ENCODE peak calls at places on chromosomes 3 and 15, in seven cellular contexts. K is sigmoid colon, Y is tibial nerve, A is A549, S is transverse colon, P is ovary, L is upper lobe of left lung. F is an unnamed sample.

GRCh38 chr15:38623744-38624143 is 59.1 kb upstream of the RASGRP1 start:
- DNase-seq in K (no peak), L (no peak), P (no peak), A (no peak), Y (no peak), S (no peak), F (no peak)

GRCh38 chr3:123799544-123800351 is 84.4 kb downstream of the MYLK start:
- DNase-seq in Y (peak), P (no peak), K (no peak), S (peak), A (peak), L (peak), F (no peak)

GRCh38 chr15:85545185-85545584 is 164.8 kb downstream of the AKAP13 start:
- DNase-seq in P (no peak), L (no peak), S (no peak), A (no peak), K (no peak), Y (peak), F (no peak)

GRCh38 chr3:127707777-127708438 is 35.2 kb downstream of the ABTB1 start:
- DNase-seq in K (peak), L (no peak), P (no peak), Y (no peak), S (peak), A (no peak), F (no peak)

GRCh38 chr15:50767332-50767861 is 1.9 kb upstream of the SPPL2A start:
- DNase-seq in A (no peak), S (no peak), Y (no peak), K (no peak), P (no peak), L (no peak), F (no peak)

GRCh38 chr3:45124956-45125355 is 21.2 kb downstream of the CDCP1 start:
- DNase-seq in Y (no peak), P (no peak), K (no peak), A (no peak), S (no peak), L (no peak), F (no peak)

GRCh38 chr15:40105517-40106202 is 3.0 kb downstream of the BMF start:
- DNase-seq in L (no peak), Y (no peak), A (no peak), S (no peak), P (no peak), K (no peak), F (no peak)

GRCh38 chr3:126450744-126451143 is 24.9 kb downstream of the ZXDC start:
- DNase-seq in A (no peak), S (no peak), P (no peak), K (peak), Y (no peak), L (no peak), F (no peak)

GRCh38 chr15:80325206-80325605 is 73.2 kb upstream of the CTXND1 start:
- DNase-seq in L (no peak), K (no peak), A (no peak), S (no peak), Y (no peak), P (no peak), F (no peak)

GRCh38 chr3:171842864-171843511 is at the start of gene TMEM212:
- DNase-seq in K (no peak), L (no peak), Y (no peak), P (no peak), A (no peak), S (no peak), F (no peak)

GRCh38 chr3:194824676-194825075 is 139.0 kb downstream of the FAM43A start:
- DNase-seq in A (no peak), P (no peak), S (no peak), Y (no peak), K (no peak), L (peak), F (no peak)

GRCh38 chr15:77421370-77421700 is 647 bp downstream of the HMG20A start:
- DNase-seq in K (no peak), L (no peak), S (peak), Y (no peak), A (peak), P (no peak), F (no peak)

GRCh38 chr3:122695927-122696561 is 15.4 kb downstream of the PARP14 start:
- DNase-seq in Y (no peak), S (no peak), A (no peak), K (no peak), L (no peak), P (no peak), F (no peak)

GRCh38 chr15:32936283-32936918 is 218.6 kb downstream of the GREM1 start:
- DNase-seq in K (no peak), P (no peak), Y (peak), A (peak), S (no peak), L (no peak), F (no peak)

GRCh38 chr15:40906947-40907802 is 12.9 kb downstream of the VPS18 start:
- DNase-seq in K (no peak), L (peak), Y (no peak), A (no peak), S (peak), P (peak), F (peak)

GRCh38 chr3:3286014-3286413 is 106.5 kb upstream of the CRBN start:
- DNase-seq in S (no peak), P (no peak), Y (no peak), K (no peak), L (no peak), A (no peak), F (no peak)

GRCh38 chr3:44000586-44000985 is 241.1 kb upstream of the TOPAZ1 start:
- DNase-seq in L (no peak), Y (no peak), P (no peak), K (no peak), A (no peak), S (no peak), F (no peak)

GRCh38 chr3:101216710-101217457 is 103.5 kb downstream of the IMPG2 start:
- DNase-seq in Y (peak), L (no peak), K (peak), P (no peak), S (peak), A (no peak), F (no peak)

GRCh38 chr3:169812844-169813677 is at the start of the genes LRRC34 and LRRIQ4:
- DNase-seq in Y (peak), A (no peak), L (no peak), K (peak), P (peak), S (peak), F (peak)

GRCh38 chr3:157650699-157651098 is 147.5 kb upstream of the VEPH1 start:
- DNase-seq in S (no peak), A (no peak), Y (no peak), L (no peak), K (no peak), P (no peak), F (no peak)

GRCh38 chr3:169324454-169324789 is 339.1 kb downstream of the MECOM start:
- DNase-seq in Y (no peak), S (no peak), L (no peak), P (no peak), A (no peak), K (no peak), F (no peak)

GRCh38 chr3:72265250-72265649 is 480.3 kb upstream of the PROK2 start:
- DNase-seq in L (no peak), K (no peak), S (no peak), Y (no peak), A (no peak), P (no peak), F (no peak)

GRCh38 chr3:167350245-167350862 is 29.7 kb downstream of the ZBBX start:
- DNase-seq in K (no peak), A (peak), S (no peak), P (no peak), Y (no peak), L (no peak), F (no peak)

GRCh38 chr15:82952156-82953081 is at the start of gene HOMER2:
- DNase-seq in S (peak), L (peak), P (peak), K (no peak), Y (no peak), A (peak), F (peak)

GRCh38 chr15:76368135-76368588 is 31.6 kb downstream of the ISL2 start:
- DNase-seq in S (peak), P (no peak), Y (no peak), K (no peak), A (no peak), L (no peak), F (no peak)

GRCh38 chr3:177195242-177195940 is 1.9 kb downstream of the TBL1XR1 start:
- DNase-seq in L (no peak), A (peak), Y (no peak), P (no peak), K (no peak), S (peak), F (no peak)

GRCh38 chr3:177194319-177194718 is 3.0 kb downstream of the TBL1XR1 start:
- DNase-seq in K (no peak), A (no peak), Y (no peak), S (no peak), P (no peak), L (no peak), F (no peak)

GRCh38 chr3:177193706-177194268 is 3.5 kb downstream of the TBL1XR1 start:
- DNase-seq in Y (no peak), S (no peak), P (no peak), K (no peak), A (no peak), L (no peak), F (no peak)

GRCh38 chr3:177190701-177191100 is 6.6 kb downstream of the TBL1XR1 start:
- DNase-seq in S (no peak), P (no peak), K (no peak), Y (no peak), A (no peak), L (no peak), F (no peak)

GRCh38 chr3:177191108-177191779 is 6.0 kb downstream of the TBL1XR1 start:
- DNase-seq in K (no peak), A (no peak), P (no peak), S (no peak), L (no peak), Y (no peak), F (no peak)
- TF ChIP-seq EP300 in K (no peak), A (no peak), P (no peak), S (no peak), L (no peak), Y (no peak), F (no peak)

GRCh38 chr3:186549497-186549896 is 5.3 kb upstream of the CRYGS start:
- DNase-seq in A (no peak), Y (no peak), S (no peak), L (no peak), K (no peak), P (no peak), F (no peak)

GRCh38 chr3:186551387-186551786 is 7.2 kb upstream of the CRYGS start:
- DNase-seq in L (no peak), S (no peak), A (no peak), Y (no peak), K (no peak), P (no peak), F (no peak)

GRCh38 chr3:186552408-186553031 is 8.3 kb upstream of the CRYGS start:
- DNase-seq in P (no peak), Y (no peak), A (no peak), L (no peak), S (no peak), K (no peak), F (no peak)
- TF ChIP-seq EP300 in P (no peak), Y (no peak), A (no peak), L (no peak), S (no peak), K (no peak), F (no peak)

DNA sequence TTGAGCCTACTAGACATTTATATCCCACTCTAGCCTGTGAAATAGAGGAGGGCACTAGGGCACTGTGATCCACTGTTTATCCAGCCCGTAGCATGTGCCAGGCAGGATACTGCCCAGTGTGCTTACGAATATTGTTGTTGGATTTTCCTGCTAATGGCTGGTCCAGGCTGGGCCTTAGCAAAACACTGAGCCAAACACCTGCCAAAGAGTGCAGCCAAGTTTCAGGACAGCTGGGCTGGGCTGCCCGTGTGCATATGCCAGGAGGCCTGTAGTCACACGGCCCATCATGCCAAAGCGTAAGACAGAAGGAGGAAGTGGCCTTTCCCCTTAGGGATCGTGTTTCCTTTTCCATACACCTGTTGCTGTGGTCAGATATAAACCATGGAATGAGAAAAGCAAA is 54.5 kb upstream of the ABHD10 start:
- DNase-seq in L (peak), A (no peak), P (no peak), Y (no peak), S (peak), K (peak), F (peak)
- TF ChIP-seq EP300 in L (no peak), A (no peak), P (no peak), Y (no peak), S (no peak), K (no peak), F (peak)

GRCh38 chr3:105093371-105093770 is 273.3 kb upstream of the ALCAM start:
- DNase-seq in P (no peak), K (no peak), Y (no peak), S (no peak), L (no peak), A (no peak), F (no peak)
- TF ChIP-seq EP300 in P (no peak), K (no peak), Y (no peak), S (no peak), L (no peak), A (no peak), F (no peak)

GRCh38 chr15:67335534-67336222 is 81.1 kb downstream of the IQCH start:
- DNase-seq in L (no peak), P (no peak), K (no peak), A (no peak), S (no peak), Y (no peak), F (no peak)

GRCh38 chr15:67331676-67332075 is 77.1 kb downstream of the IQCH start:
- DNase-seq in Y (no peak), K (no peak), L (no peak), A (no peak), P (no peak), S (no peak), F (no peak)

GRCh38 chr15:67340630-67341029 is 86.0 kb downstream of the IQCH start:
- DNase-seq in P (no peak), S (no peak), A (no peak), L (no peak), Y (no peak), K (no peak), F (no peak)

GRCh38 chr15:67329984-67330733 is 75.6 kb downstream of the IQCH start:
- DNase-seq in A (no peak), S (no peak), K (no peak), L (no peak), Y (no peak), P (no peak), F (no peak)

DNA sequence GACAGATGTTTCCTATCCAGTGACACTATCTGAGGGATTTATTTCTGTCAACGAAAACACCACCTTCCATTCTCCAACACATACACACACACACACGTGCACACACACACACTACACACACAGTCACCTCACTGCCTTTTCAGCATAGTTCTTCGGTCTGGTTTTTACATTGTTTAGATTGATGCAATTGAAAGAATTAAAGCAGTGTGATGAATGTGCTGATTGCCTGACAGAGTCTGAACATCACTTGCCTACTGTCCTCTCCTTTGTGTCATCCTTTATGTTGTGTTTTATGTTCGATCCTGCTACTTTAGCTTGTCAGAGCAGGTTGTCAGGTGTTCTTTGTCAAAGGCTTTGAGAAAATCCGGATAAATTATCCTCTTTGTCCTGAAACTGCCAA is 80.4 kb downstream of the IQCH start:
- DNase-seq in L (no peak), K (no peak), Y (no peak), S (no peak), P (no peak), A (no peak), F (no peak)
- TF ChIP-seq EP300 in L (no peak), K (no peak), Y (no peak), S (no peak), P (no peak), A (no peak), F (no peak)

DNA sequence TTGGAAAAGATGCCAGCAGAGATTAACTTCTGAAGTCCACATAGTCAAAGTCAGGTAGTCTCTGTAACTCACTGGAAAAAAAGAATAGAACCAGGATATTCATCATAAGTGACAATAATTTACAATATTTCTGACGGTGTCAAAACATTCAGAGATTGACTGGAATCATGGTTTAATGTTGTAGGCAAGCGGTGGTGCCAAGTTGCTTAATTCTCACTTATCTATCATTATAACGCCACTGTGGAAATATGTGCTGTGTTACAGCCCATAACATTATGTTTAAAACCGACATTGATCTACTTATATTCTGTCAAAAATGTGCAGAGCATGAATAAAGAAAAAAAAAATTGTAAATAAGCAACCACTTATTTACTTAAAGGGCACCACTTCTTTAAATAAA is 801.7 kb downstream of the DIPK2A start:
- DNase-seq in Y (no peak), L (no peak), P (no peak), A (no peak), K (no peak), S (no peak), F (no peak)
- TF ChIP-seq EP300 in Y (no peak), L (no peak), P (no peak), A (no peak), K (no peak), S (no peak), F (no peak)

DNA sequence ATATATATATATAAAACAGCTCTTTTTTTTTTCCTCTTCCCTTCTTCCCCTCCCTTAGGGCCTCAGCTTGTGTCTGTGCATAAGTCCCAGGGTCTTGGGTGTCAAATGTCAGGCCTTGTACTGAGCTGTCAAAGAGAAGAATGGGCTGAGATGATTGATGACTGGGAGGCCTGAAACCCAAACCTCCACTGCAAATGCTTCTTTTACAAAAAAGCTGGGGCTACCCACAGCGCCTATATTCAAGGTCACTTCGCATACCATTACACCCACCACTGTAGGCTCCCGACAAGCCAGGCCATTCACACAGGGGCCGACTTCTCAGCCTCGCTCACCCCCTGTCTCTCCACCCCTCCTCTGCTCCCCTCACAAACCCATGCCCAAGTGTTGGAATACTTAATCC is 614.6 kb upstream of the NR2F2 start:
- DNase-seq in S (no peak), K (no peak), Y (no peak), P (no peak), A (no peak), L (no peak), F (no peak)
- TF ChIP-seq EP300 in S (no peak), K (no peak), Y (no peak), P (no peak), A (no peak), L (no peak), F (no peak)

GRCh38 chr3:62197613-62198012 is 175.7 kb downstream of the FEZF2 start:
- DNase-seq in S (no peak), K (no peak), L (no peak), Y (no peak), P (no peak), A (no peak), F (peak)
- TF ChIP-seq EP300 in S (no peak), K (no peak), L (no peak), Y (no peak), P (no peak), A (no peak), F (no peak)

GRCh38 chr3:30002782-30003181 is 603.6 kb upstream of the TGFBR2 start:
- DNase-seq in P (no peak), K (no peak), S (no peak), A (no peak), L (no peak), Y (no peak), F (no peak)
- TF ChIP-seq EP300 in P (no peak), K (no peak), S (no peak), A (no peak), L (no peak), Y (no peak), F (no peak)

DNA sequence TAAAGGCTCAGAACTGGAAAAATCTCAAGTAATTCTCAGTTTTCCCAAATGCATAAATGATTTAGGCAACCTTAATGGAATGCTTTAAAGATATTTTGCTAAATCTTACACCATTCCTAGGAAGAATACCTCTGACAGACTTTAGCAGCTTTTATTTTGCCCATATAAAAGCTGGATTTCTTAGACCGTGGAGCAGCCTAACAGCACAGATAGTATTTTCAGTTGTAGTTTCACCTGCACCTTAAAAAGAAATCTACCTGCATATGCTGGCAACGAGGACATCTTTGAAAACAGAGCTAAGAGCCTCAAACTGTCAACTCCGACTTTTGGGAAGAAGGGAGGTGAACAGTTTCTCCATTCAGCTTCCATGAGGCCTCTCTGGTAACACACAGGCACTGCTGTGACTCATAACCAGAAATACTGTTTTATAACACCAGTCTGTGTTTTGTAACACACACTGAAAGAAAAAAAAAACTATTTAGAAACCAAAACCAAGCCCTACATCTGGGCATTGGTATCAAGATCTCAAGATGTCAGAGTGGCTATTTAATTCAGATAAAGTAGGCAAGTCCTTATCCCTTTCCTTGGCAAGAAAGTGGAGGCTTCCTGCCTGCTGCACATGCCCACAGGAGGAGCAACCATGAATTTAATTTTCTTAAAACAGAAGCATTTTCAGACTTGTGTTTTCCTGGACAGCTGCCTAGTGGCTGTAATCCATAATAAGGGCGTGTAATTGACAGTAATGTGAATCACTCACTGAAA is 181.5 kb upstream of the ICE2 start:
- DNase-seq in Y (peak), P (no peak), L (no peak), S (no peak), K (no peak), A (no peak), F (no peak)
- TF ChIP-seq EP300 in Y (no peak), P (peak), L (no peak), S (no peak), K (no peak), A (no peak), F (no peak)

F was measured in stomach.